ENCODE peak calls at places on chromosomes 16 and 17, in eight cellular contexts. One of them, this sample, is unnamed.
A peak's percentile ranks its signal among the peaks of the same experiment; 100 is the strongest.

GRCh38 chr16:4111748-4112696 is 4.2 kb downstream of the ADCY9 start:
- DNase-seq in endodermal cell: no peak
- DNase-seq in PC-9: no peak
- DNase-seq in cardiac muscle cell: no peak
- DNase-seq in heart right ventricle: no peak
- DNase-seq in heart left ventricle: no peak
- DNase-seq in psoas muscle: no peak
- DNase-seq in tibial nerve: no peak
- DNase-seq in this sample: no peak

GRCh38 chr16:3652373-3653037 is 2.0 kb upstream of the DNASE1 start:
- DNase-seq in heart left ventricle: no peak
- DNase-seq in endodermal cell: no peak
- DNase-seq in psoas muscle: no peak
- DNase-seq in tibial nerve: no peak
- DNase-seq in cardiac muscle cell: no peak
- DNase-seq in PC-9: no peak
- DNase-seq in heart right ventricle: no peak
- DNase-seq in this sample: no peak

GRCh38 chr17:37605081-37605480 is 4.1 kb downstream of the SYNRG start:
- DNase-seq in heart right ventricle: no peak
- DNase-seq in cardiac muscle cell: no peak
- DNase-seq in heart left ventricle: no peak
- DNase-seq in psoas muscle: no peak
- DNase-seq in endodermal cell: no peak
- DNase-seq in tibial nerve: no peak
- DNase-seq in PC-9: no peak
- DNase-seq in this sample: no peak

GRCh38 chr17:19800571-19800970 is 52.5 kb upstream of the ALDH3A1 start:
- DNase-seq in cardiac muscle cell: no peak
- DNase-seq in heart left ventricle: no peak
- DNase-seq in PC-9: no peak
- DNase-seq in psoas muscle: no peak
- DNase-seq in tibial nerve: no peak
- DNase-seq in endodermal cell: no peak
- DNase-seq in heart right ventricle: no peak
- DNase-seq in this sample: no peak

GRCh38 chr17:8830141-8830540 is 31.0 kb upstream of the MFSD6L start:
- DNase-seq in tibial nerve: no peak
- DNase-seq in heart right ventricle: no peak
- DNase-seq in psoas muscle: no peak
- DNase-seq in heart left ventricle: no peak
- DNase-seq in endodermal cell: peak; percentile 45
- DNase-seq in cardiac muscle cell: no peak
- DNase-seq in PC-9: no peak
- DNase-seq in this sample: no peak

GRCh38 chr17:45291170-45291805 is 25.5 kb downstream of the MAP3K14 start:
- DNase-seq in heart right ventricle: no peak
- DNase-seq in psoas muscle: no peak
- DNase-seq in cardiac muscle cell: no peak
- DNase-seq in endodermal cell: no peak
- DNase-seq in tibial nerve: peak; percentile 60
- DNase-seq in heart left ventricle: no peak
- DNase-seq in PC-9: no peak
- DNase-seq in this sample: no peak

GRCh38 chr16:8398548-8398947 is 191.8 kb downstream of the TMEM114 start:
- DNase-seq in PC-9: no peak
- DNase-seq in psoas muscle: no peak
- DNase-seq in cardiac muscle cell: no peak
- DNase-seq in tibial nerve: no peak
- DNase-seq in heart left ventricle: no peak
- DNase-seq in endodermal cell: no peak
- DNase-seq in heart right ventricle: no peak
- DNase-seq in this sample: no peak

GRCh38 chr17:63549289-63549945 is 860 bp upstream of the DCAF7 start:
- DNase-seq in heart left ventricle: no peak
- DNase-seq in tibial nerve: no peak
- DNase-seq in cardiac muscle cell: no peak
- DNase-seq in psoas muscle: no peak
- DNase-seq in heart right ventricle: no peak
- DNase-seq in PC-9: no peak
- DNase-seq in endodermal cell: no peak
- DNase-seq in this sample: no peak

GRCh38 chr16:89711601-89712475 is 8.9 kb downstream of the VPS9D1 start:
- DNase-seq in tibial nerve: no peak
- DNase-seq in heart left ventricle: no peak
- DNase-seq in endodermal cell: peak; percentile 91
- DNase-seq in heart right ventricle: no peak
- DNase-seq in psoas muscle: no peak
- DNase-seq in PC-9: peak; percentile 44
- DNase-seq in cardiac muscle cell: peak; percentile 71
- DNase-seq in this sample: no peak

GRCh38 chr17:77566566-77566965 is 391.9 kb upstream of the TNRC6C start:
- DNase-seq in tibial nerve: no peak
- DNase-seq in heart left ventricle: no peak
- DNase-seq in PC-9: no peak
- DNase-seq in psoas muscle: no peak
- DNase-seq in endodermal cell: peak; percentile 33
- DNase-seq in cardiac muscle cell: no peak
- DNase-seq in heart right ventricle: no peak
- DNase-seq in this sample: no peak

DNA sequence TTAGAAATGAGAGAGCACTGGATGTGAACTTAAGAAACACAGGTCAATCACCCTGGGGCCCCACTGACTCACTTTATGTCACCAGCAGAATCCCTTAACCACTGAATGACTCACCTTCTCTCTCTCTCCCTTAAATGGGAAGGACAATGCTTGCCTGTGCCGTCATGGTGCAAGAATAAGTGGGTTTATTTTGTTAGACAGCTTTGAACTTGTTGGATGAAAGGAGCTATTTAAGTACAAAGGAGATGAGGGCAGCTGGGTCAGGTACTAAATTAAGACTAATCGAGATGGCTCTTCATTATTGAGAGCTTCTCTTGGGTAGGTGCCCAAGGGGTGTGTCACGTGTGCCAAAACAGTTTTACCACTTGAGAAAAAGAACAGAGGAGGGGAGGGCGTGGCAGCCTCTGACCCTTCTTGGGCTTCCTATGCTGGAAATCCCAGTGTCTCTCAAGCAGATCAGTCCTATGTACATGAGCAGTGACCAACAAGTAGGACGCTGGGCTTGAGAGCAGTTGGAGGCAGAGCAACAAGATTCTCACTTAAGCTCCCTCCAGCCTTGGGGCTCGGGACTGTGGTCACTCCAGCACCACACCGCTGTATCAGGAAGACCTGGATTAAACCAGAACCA is 6.7 kb upstream of the KRT31 start:
- DNase-seq in endodermal cell: peak; percentile 17
- DNase-seq in tibial nerve: no peak
- DNase-seq in heart right ventricle: peak; percentile 13
- DNase-seq in cardiac muscle cell: no peak
- DNase-seq in heart left ventricle: no peak
- DNase-seq in PC-9: peak; percentile 97
- DNase-seq in psoas muscle: no peak
- DNase-seq in this sample: peak; percentile 60
- H3K27ac ChIP-seq in endodermal cell: no peak overlapping the region
- H3K27ac ChIP-seq in tibial nerve: no peak overlapping the region
- H3K27ac ChIP-seq in heart right ventricle: no peak overlapping the region
- H3K27ac ChIP-seq in cardiac muscle cell: no peak overlapping the region
- H3K27ac ChIP-seq in heart left ventricle: no peak overlapping the region
- H3K27ac ChIP-seq in PC-9: peak overlapping the region; percentile 89
- H3K27ac ChIP-seq in psoas muscle: no peak overlapping the region
- H3K27ac ChIP-seq in this sample: peak overlapping the region; percentile 13

GRCh38 chr16:11779074-11779473 is 18.0 kb downstream of the ZC3H7A start:
- DNase-seq in PC-9: no peak
- DNase-seq in psoas muscle: no peak
- DNase-seq in endodermal cell: no peak
- DNase-seq in tibial nerve: no peak
- DNase-seq in heart left ventricle: no peak
- DNase-seq in heart right ventricle: no peak
- DNase-seq in cardiac muscle cell: no peak
- DNase-seq in this sample: no peak

GRCh38 chr16:11783319-11784047 is 13.6 kb downstream of the ZC3H7A start:
- DNase-seq in endodermal cell: no peak
- DNase-seq in tibial nerve: no peak
- DNase-seq in heart left ventricle: no peak
- DNase-seq in heart right ventricle: no peak
- DNase-seq in psoas muscle: no peak
- DNase-seq in PC-9: no peak
- DNase-seq in cardiac muscle cell: no peak
- DNase-seq in this sample: no peak

GRCh38 chr16:11784048-11784780 is 12.8 kb downstream of the ZC3H7A start:
- DNase-seq in heart right ventricle: no peak
- DNase-seq in psoas muscle: no peak
- DNase-seq in PC-9: no peak
- DNase-seq in endodermal cell: no peak
- DNase-seq in heart left ventricle: no peak
- DNase-seq in tibial nerve: no peak
- DNase-seq in cardiac muscle cell: no peak
- DNase-seq in this sample: no peak

GRCh38 chr16:11781773-11782172 is 15.3 kb downstream of the ZC3H7A start:
- DNase-seq in heart left ventricle: no peak
- DNase-seq in heart right ventricle: no peak
- DNase-seq in endodermal cell: no peak
- DNase-seq in PC-9: no peak
- DNase-seq in psoas muscle: no peak
- DNase-seq in tibial nerve: no peak
- DNase-seq in cardiac muscle cell: no peak
- DNase-seq in this sample: no peak

DNA sequence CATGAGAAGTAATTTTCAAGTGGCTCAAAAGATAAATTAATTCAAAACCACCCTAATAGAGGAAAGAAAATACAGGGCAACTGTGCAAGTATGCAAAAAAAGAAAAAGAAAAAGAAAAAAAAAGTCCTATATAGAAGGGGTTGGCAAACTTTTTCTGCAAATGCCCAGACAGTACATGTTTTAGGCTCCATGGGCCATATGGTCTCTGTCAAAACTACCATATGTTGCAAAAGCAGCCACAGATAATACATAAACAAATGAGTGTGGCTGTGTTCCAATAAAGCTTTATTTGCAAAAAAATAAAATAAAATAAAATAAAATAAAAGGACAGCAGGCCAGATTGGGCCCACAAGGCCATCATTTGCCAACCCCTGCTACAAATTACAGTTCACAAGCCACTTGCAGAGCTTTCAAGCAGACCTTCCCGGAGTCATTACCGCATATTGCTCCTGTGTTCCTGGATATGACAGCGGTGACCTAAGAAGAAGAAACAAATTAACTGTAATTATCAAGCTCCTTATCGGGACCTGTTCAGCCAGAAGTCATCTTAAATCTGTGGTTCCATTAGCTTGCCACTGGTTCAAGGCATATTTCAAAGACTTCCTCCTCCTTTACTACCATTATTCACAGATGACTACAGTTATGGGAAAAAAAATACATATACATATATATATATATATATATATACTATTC is 15.9 kb downstream of the ZC3H7A start:
- DNase-seq in PC-9: no peak
- DNase-seq in endodermal cell: no peak
- DNase-seq in psoas muscle: no peak
- DNase-seq in tibial nerve: no peak
- DNase-seq in heart left ventricle: no peak
- DNase-seq in heart right ventricle: no peak
- DNase-seq in cardiac muscle cell: no peak
- DNase-seq in this sample: no peak
- H3K4me3 ChIP-seq in PC-9: no peak overlapping the region
- H3K4me3 ChIP-seq in endodermal cell: no peak overlapping the region
- H3K4me3 ChIP-seq in psoas muscle: no peak overlapping the region
- H3K4me3 ChIP-seq in tibial nerve: no peak overlapping the region
- H3K4me3 ChIP-seq in heart left ventricle: no peak overlapping the region
- H3K4me3 ChIP-seq in heart right ventricle: no peak overlapping the region
- H3K4me3 ChIP-seq in cardiac muscle cell: no peak overlapping the region
- H3K4me3 ChIP-seq in this sample: no peak overlapping the region

DNA sequence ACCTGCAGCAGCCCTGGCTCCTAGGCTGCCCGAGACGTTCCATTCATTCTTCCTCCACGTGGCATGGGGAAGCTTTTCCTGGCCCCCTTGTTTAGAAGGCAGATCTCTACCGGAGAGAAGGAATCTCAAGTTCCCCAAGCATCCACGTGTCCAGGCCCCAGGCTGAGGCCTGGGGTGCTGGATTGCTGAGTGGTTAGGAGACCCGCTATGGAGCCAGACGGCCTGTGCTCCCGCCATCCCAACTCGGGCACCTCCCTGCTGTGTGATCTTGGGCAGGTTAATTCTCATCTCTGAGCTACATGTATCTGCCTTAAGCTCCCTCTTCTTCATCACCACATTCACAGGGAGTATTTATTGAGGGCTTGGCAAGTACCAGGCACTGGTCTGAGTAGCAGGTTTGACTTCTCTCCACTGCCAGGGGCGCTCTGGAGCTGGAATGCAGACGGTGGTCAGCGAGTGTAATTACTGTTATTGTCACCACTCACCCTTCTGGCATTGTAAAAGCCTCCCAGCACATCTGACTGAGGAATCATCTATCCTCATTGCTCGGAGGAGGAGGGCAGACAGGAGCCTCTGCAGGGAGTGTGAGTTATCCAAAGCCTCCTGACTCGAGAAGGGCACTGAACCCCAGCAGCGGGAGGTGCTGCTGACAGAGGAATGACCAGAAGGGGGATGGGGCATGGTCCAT is 1.1 kb upstream of the ADGRG1 start:
- DNase-seq in cardiac muscle cell: peak; percentile 52
- DNase-seq in endodermal cell: peak; percentile 88
- DNase-seq in psoas muscle: no peak
- DNase-seq in heart right ventricle: no peak
- DNase-seq in PC-9: peak; percentile 88
- DNase-seq in heart left ventricle: peak; percentile 8
- DNase-seq in tibial nerve: no peak
- DNase-seq in this sample: no peak
- TF ChIP-seq CTCF in cardiac muscle cell: peak; percentile 46
- TF ChIP-seq CTCF in endodermal cell: peak; percentile 66
- TF ChIP-seq CTCF in psoas muscle: no peak
- TF ChIP-seq CTCF in heart right ventricle: no peak
- TF ChIP-seq CTCF in PC-9: no peak
- TF ChIP-seq CTCF in heart left ventricle: no peak
- TF ChIP-seq CTCF in tibial nerve: no peak
- TF ChIP-seq CTCF in this sample: no peak

DNA sequence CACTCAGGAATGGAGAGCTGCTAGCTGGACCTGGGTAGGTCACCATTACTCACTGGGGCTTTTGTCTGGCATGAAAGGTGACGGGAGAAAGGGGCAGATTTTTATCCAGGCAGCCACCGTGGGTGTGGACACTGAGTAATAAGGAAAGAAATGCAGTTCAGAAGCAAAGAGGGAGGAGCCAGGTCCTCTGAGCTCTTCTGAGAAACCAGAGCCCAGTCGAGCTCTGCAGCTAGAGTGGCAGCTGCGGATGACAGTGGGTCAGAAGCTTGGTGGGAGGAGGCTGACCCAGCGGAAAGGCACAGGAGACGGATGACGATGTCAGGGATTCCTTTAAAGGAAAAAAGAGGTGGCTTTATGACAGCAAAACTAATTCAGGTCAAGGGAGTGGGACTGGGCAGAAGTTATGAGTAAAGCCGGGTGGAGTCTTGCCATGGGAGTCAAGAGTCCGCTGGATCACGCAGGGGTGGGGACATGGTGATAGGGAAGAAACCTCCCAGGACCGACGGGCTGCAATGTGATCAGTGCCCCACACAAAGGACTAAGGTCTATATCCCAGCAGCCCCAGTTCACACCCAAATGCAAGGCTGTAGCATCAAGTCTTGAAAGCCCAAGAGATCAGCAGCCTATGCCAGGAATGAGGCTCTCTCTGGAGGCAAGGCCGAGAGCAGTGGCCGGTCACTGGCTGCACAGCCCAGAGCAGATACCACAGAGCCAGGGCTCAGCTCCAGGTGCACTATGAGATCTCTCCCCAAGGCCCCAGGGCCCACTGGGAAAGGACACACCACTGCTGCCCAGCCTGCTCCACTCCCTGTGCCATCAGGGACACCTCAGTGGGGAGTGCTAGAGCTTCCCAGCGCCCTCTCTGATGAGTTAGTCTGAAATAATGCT is 6.3 kb upstream of the MNT start:
- DNase-seq in psoas muscle: peak; percentile 71
- DNase-seq in heart left ventricle: peak; percentile 67
- DNase-seq in tibial nerve: peak; percentile 65
- DNase-seq in endodermal cell: peak; percentile 45
- DNase-seq in cardiac muscle cell: no peak
- DNase-seq in heart right ventricle: peak; percentile 69
- DNase-seq in PC-9: peak; percentile 99
- DNase-seq in this sample: no peak
- H3K27ac ChIP-seq in psoas muscle: peak overlapping the region; percentile 86
- H3K27ac ChIP-seq in heart left ventricle: peak overlapping the region; percentile 81
- H3K27ac ChIP-seq in tibial nerve: peak overlapping the region; percentile 82
- H3K27ac ChIP-seq in endodermal cell: peak overlapping the region; percentile 40
- H3K27ac ChIP-seq in cardiac muscle cell: peak overlapping the region; percentile 80
- H3K27ac ChIP-seq in heart right ventricle: peak overlapping the region; percentile 77
- H3K27ac ChIP-seq in PC-9: peak overlapping the region; percentile 98
- H3K27ac ChIP-seq in this sample: no peak overlapping the region